ENCODE peak calls at places on chromosomes 2 and 18, in four cellular contexts. H is PC-3, K is stomach, I is GM23338. F is an unnamed sample.

GRCh38 chr18:39037925-39038324 is 1472.3 kb upstream of the CELF4 start:
- DNase-seq in H (no peak), K (no peak), I (no peak), F (no peak)

GRCh38 chr18:68935686-68936085 is 137.8 kb downstream of the CCDC102B start:
- DNase-seq in H (no peak), K (no peak), I (no peak), F (no peak)

GRCh38 chr2:24577481-24577880 is 86.4 kb downstream of the NCOA1 start:
- DNase-seq in H (no peak), K (no peak), I (no peak), F (no peak)

GRCh38 chr18:42183746-42184145 is 228.7 kb downstream of the PIK3C3 start:
- DNase-seq in H (peak; percentile 73), K (no peak), I (no peak), F (peak; percentile 73)

GRCh38 chr2:70123051-70123828 is 36.0 kb downstream of the PCBP1 start:
- DNase-seq in H (peak; percentile 34), K (peak; percentile 66), I (peak; percentile 96), F (no peak)

GRCh38 chr2:126953483-126953882 is 54.8 kb downstream of the TEX51 start:
- DNase-seq in H (no peak), K (no peak), I (no peak), F (no peak)

GRCh38 chr2:150526827-150527226 is 39.4 kb upstream of the RND3 start:
- DNase-seq in H (peak; percentile 97), K (no peak), I (peak; percentile 27), F (peak; percentile 98)

GRCh38 chr18:23226930-23227728 is 91.8 kb downstream of the CABLES1 start:
- DNase-seq in H (peak; percentile 45), K (no peak), I (no peak), F (peak; percentile 66)

GRCh38 chr2:84939426-84940087 is 31.4 kb upstream of the KCMF1 start:
- DNase-seq in H (no peak), K (peak; percentile 64), I (no peak), F (peak; percentile 26)

GRCh38 chr2:199303814-199304213 is 153.9 kb downstream of the SATB2 start:
- DNase-seq in H (peak; percentile 95), K (no peak), I (peak; percentile 6), F (peak; percentile 36)

GRCh38 chr2:75844651-75845050 is 133.9 kb upstream of the GCFC2 start:
- DNase-seq in H (no peak), K (no peak), I (no peak), F (peak; percentile 49)

GRCh38 chr2:36507408-36507812 is 90.6 kb downstream of the FEZ2 start:
- DNase-seq in H (peak; percentile 78), K (peak; percentile 48), I (peak; percentile 94), F (peak; percentile 52)

GRCh38 chr2:95730813-95731212 is 139.0 kb downstream of the TRIM43 start:
- DNase-seq in H (no peak), K (no peak), I (no peak), F (no peak)

GRCh38 chr2:149033716-149034115 is 4.8 kb upstream of the LYPD6B start:
- DNase-seq in H (peak; percentile 32), K (peak; percentile 63), I (peak; percentile 27), F (peak; percentile 63)

GRCh38 chr2:233113114-233113452 is 52.9 kb downstream of the INPP5D start:
- DNase-seq in H (no peak), K (no peak), I (no peak), F (no peak)

GRCh38 chr2:231914077-231914690 is 12.0 kb downstream of the NPPC start:
- DNase-seq in H (no peak), K (no peak), I (no peak), F (no peak)

GRCh38 chr18:54946149-54946581 is 13.1 kb downstream of the CCDC68 start:
- DNase-seq in H (peak; percentile 63), K (peak; percentile 75), I (no peak), F (peak; percentile 72)

GRCh38 chr2:162022290-162022945 is 51.6 kb downstream of the DPP4 start:
- DNase-seq in H (no peak), K (no peak), I (no peak), F (peak; percentile 44)

GRCh38 chr18:986071-986470 is 81.4 kb downstream of the ADCYAP1 start:
- DNase-seq in H (no peak), K (no peak), I (peak; percentile 28), F (no peak)

GRCh38 chr18:45954070-45954712 is 12.9 kb downstream of the EPG5 start:
- DNase-seq in H (peak; percentile 77), K (no peak), I (no peak), F (peak; percentile 88)

GRCh38 chr2:176892818-176893217 is 319.8 kb upstream of the HNRNPA3 start:
- DNase-seq in H (no peak), K (no peak), I (no peak), F (no peak)

GRCh38 chr18:80010551-80010906 is 22.2 kb upstream of the TXNL4A start:
- DNase-seq in H (no peak), K (no peak), I (no peak), F (no peak)

GRCh38 chr18:80004600-80005342 is 16.4 kb upstream of the TXNL4A start:
- DNase-seq in H (no peak), K (no peak), I (no peak), F (no peak)

GRCh38 chr18:80006726-80007125 is 18.4 kb upstream of the TXNL4A start:
- DNase-seq in H (no peak), K (no peak), I (peak; percentile 87), F (no peak)

GRCh38 chr18:80012714-80013113 is 21.5 kb upstream of the RBFA start:
- DNase-seq in H (no peak), K (no peak), I (no peak), F (no peak)

DNA sequence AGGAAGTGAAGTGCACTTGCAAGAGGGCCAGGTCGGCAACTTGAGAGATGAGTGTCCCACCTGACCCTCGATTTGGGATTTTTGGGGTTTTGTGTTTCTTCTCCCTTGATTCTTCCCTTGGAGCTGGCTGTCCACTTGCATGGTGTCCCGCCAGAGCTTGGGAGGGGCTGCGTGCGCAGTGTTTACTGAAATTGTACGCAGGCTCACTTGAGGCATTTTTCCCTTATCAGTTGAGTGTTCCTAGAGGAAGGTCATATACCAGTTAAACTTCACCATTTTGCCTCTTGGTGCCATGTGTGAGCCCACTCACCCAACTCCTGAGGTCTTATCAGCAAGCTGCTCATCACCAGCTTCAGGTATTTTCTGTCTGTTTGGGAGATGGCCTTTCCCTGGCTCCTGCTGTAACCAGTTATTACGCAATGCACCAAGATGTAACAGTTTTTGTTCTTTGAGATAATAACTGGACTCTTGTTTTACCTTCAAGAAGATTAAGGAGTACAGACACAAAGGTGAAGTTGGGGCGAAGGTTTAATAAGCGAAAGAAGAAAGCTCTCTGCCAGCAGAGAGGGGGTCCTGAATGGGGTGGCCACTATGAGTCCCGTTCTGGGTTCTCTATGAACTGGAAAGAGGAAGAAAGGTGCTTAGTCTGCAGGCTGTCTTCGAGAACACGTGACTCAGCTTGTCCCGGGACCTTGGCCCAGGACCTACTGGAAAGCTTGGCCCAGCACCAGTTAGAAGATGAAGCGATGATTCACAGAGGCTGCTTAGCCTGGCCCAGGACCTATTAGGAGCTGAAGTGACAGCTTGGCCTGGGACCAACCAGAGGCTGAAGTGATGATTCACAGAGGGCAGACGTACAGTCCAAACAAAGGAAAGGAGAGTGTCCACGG is 21.5 kb upstream of the TXNL4A start:
- DNase-seq in H (peak; percentile 95), K (peak; percentile 28), I (no peak), F (peak; percentile 84)
- H3K4me3 ChIP-seq in H (no peak overlapping the region), K (no peak overlapping the region), I (no peak overlapping the region), F (no peak overlapping the region)

DNA sequence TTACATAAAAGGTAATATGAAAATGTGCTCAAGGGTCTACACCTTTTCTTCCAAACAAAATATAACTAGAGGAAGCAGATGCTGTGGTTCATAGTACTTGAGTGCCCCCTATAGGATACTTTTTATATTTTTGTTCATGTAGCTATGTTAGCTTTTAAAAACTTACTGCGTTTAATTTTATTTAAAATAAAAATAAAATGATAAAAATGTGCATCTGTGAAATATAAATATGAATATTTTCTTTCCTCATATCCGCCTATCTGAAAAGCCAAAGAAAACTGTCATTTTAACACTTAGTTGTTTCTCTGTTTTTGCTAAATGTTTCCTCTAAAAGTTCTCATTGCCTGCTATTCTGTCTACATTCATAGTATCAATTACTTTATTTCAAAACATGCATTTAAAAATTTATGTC is 9.6 kb upstream of the LRP1B start:
- DNase-seq in H (peak; percentile 65), K (no peak), I (peak; percentile 72), F (peak; percentile 41)
- TF ChIP-seq CTCF in H (peak; percentile 69), K (peak; percentile 45), I (peak; percentile 79), F (peak; percentile 28)

GRCh38 chr2:100321181-100321880 is 970 bp downstream of the LONRF2 start:
- DNase-seq in H (peak; percentile 55), K (peak; percentile 55), I (peak; percentile 82), F (peak; percentile 10)

GRCh38 chr2:100320547-100321180 is 1.6 kb downstream of the LONRF2 start:
- DNase-seq in H (peak; percentile 37), K (no peak), I (no peak), F (no peak)

GRCh38 chr2:100317634-100318033 is 4.7 kb downstream of the LONRF2 start:
- DNase-seq in H (peak; percentile 10), K (no peak), I (peak; percentile 11), F (no peak)

GRCh38 chr2:100327742-100328141 is 5.4 kb upstream of the LONRF2 start:
- DNase-seq in H (no peak), K (no peak), I (no peak), F (no peak)

GRCh38 chr2:100321881-100322820 is at the start of gene LONRF2:
- DNase-seq in H (peak; percentile 22), K (peak; percentile 52), I (peak; percentile 62), F (no peak)
- H3K27me3 ChIP-seq in H (peaks cover 65% of the 10 kb centered on the region), K (peaks cover 43% of the 10 kb centered on the region), I (peaks cover 63% of the 10 kb centered on the region), F (peaks cover 20% of the 10 kb centered on the region)

GRCh38 chr2:60544980-60545560 is 8.4 kb downstream of the BCL11A start:
- DNase-seq in H (no peak), K (no peak), I (no peak), F (no peak)
- H3K4me3 ChIP-seq in H (no peak overlapping the region), K (no peak overlapping the region), I (no peak overlapping the region), F (no peak overlapping the region)

DNA sequence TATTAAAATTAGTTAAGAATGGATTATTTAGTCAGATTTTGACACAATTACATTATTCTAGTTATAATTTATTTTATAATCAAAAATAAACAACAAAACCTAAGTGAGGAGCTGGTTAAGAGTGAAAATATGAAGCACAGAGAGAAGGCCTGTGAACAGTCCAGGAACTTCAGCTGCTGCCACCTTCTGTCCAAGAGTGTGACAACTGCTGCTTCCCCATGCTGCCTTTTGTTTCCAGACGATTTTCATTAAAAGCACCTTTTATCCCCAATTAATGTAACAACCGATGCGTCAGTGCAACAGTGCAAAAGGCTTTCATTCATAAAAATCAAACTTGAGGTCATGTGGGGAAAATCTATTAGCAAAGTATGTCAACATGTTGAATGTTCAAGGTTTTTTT is 363.6 kb downstream of the CTNNA2 start:
- DNase-seq in H (peak; percentile 10), K (no peak), I (peak; percentile 60), F (no peak)
- TF ChIP-seq CTCF in H (peak; percentile 33), K (no peak), I (peak; percentile 50), F (peak; percentile 15)

DNA sequence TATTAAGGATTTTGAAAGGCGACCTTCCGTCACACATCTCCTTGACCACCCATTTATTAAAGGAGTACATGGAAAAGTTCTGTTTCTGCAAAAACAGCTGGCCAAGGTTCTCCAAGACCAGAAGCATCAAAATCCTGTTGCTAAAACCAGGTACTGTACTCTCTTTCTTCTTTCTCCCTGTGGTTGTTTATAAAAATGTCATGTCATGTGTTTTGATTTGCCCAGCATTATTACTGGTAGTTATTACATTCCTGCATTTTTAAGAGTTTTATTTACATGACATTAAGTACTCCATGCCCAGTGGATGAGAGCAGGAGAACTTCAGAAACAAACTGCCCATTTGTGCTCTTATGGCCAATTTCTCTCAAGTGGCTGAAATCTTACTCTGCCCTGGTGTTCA is 191.3 kb downstream of the MYO3B start:
- DNase-seq in H (no peak), K (no peak), I (no peak), F (no peak)
- H3K27me3 ChIP-seq in H (no peaks in the 10 kb centered on the region), K (peaks cover 69% of the 10 kb centered on the region), I (no peaks in the 10 kb centered on the region), F (no peaks in the 10 kb centered on the region)

GRCh38 chr18:4557502-4557901 is 102.4 kb upstream of the DLGAP1 start:
- DNase-seq in H (no peak), K (no peak), I (no peak), F (no peak)
- H3K4me3 ChIP-seq in H (no peak overlapping the region), K (no peak overlapping the region), I (no peak overlapping the region), F (no peak overlapping the region)